ENCODE peak calls at places on chromosomes 11 and 22, in nine cellular contexts. J is BE2C; S is heart left ventricle; Y is HL-60; H is foreskin fibroblast; X is AG08396; O is psoas muscle; M is fibroblast of pulmonary artery; L is stimulated activated CD4-positive, alpha-beta T cell treated with anti-CD3 and anti-CD28 coated beads, TNF-alpha, amount 100 ng/mL, for 48 hours. G is an unnamed sample.

GRCh38 chr11:106853850-106854401 is 164.3 kb downstream of the GUCY1A2 start:
- DNase-seq in J (no peak), S (no peak), Y (no peak), H (no peak), X (no peak), O (no peak), M (no peak), L (no peak), G (peak)

GRCh38 chr22:49214976-49215375 is 612.7 kb downstream of the BRD1 start:
- DNase-seq in J (no peak), S (no peak), Y (no peak), H (no peak), X (no peak), O (no peak), M (no peak), L (no peak), G (peak)

GRCh38 chr11:17490232-17490631 is 13.6 kb upstream of the ABCC8 start:
- DNase-seq in J (no peak), S (no peak), Y (no peak), H (no peak), X (no peak), O (no peak), M (no peak), L (no peak), G (no peak)

GRCh38 chr22:50361688-50362087 is 18.6 kb downstream of the PPP6R2 start:
- DNase-seq in J (no peak), S (no peak), Y (no peak), H (no peak), X (no peak), O (no peak), M (no peak), L (no peak), G (no peak)

GRCh38 chr11:117761993-117762392 is 35.0 kb downstream of the DSCAML1 start:
- DNase-seq in J (peak), S (no peak), Y (no peak), H (no peak), X (no peak), O (no peak), M (no peak), L (no peak), G (no peak)

GRCh38 chr22:22817468-22818201 is 70.0 kb upstream of the IGLL5 start:
- DNase-seq in J (no peak), S (no peak), Y (no peak), H (no peak), X (no peak), O (no peak), M (no peak), L (no peak), G (no peak)

GRCh38 chr11:15675683-15676082 is 561.0 kb downstream of the INSC start:
- DNase-seq in J (no peak), S (no peak), Y (no peak), H (no peak), X (no peak), O (no peak), M (peak), L (no peak), G (no peak)

GRCh38 chr11:33266418-33267215 is 9.4 kb downstream of the HIPK3 start:
- DNase-seq in J (no peak), S (peak), Y (no peak), H (peak), X (no peak), O (peak), M (peak), L (no peak), G (peak)

GRCh38 chr11:130616578-130616977 is 168.1 kb downstream of the ADAMTS15 start:
- DNase-seq in J (no peak), S (no peak), Y (no peak), H (no peak), X (no peak), O (no peak), M (no peak), L (no peak), G (no peak)

GRCh38 chr11:45161252-45162063 is 15.0 kb downstream of the PRDM11 start:
- DNase-seq in J (peak), S (peak), Y (no peak), H (no peak), X (no peak), O (peak), M (no peak), L (no peak), G (peak)

GRCh38 chr11:130148927-130149326 is 10.7 kb upstream of the ST14 start:
- DNase-seq in J (no peak), S (no peak), Y (no peak), H (no peak), X (no peak), O (no peak), M (no peak), L (no peak), G (no peak)

GRCh38 chr11:119839504-119840133 is 110.6 kb upstream of the NECTIN1 start:
- DNase-seq in J (no peak), S (no peak), Y (no peak), H (no peak), X (no peak), O (no peak), M (no peak), L (no peak), G (no peak)

GRCh38 chr11:102891736-102892135 is 17.0 kb upstream of the MMP12 start:
- DNase-seq in J (no peak), S (no peak), Y (no peak), H (no peak), X (no peak), O (no peak), M (no peak), L (no peak), G (no peak)

GRCh38 chr11:69508974-69509373 is 27.5 kb downstream of the LINC01488 start:
- DNase-seq in J (no peak), S (no peak), Y (no peak), H (no peak), X (no peak), O (no peak), M (no peak), L (no peak), G (no peak)